ENCODE peak calls at places on chromosome 10, in four cellular contexts. One of them, this sample, is unnamed.
A peak's percentile ranks its signal among the peaks of the same experiment; 100 is the strongest.

GRCh38 chr10:34758447-34758996 is 56.6 kb downstream of the PARD3 start:
- DNase-seq in retinal pigment epithelial cell: peak; percentile 54
- DNase-seq in Caco-2: peak; percentile 27
- DNase-seq in A549: peak; percentile 92
- DNase-seq in this sample: peak; percentile 65

GRCh38 chr10:125982256-125982948 is 86.0 kb downstream of the FANK1 start:
- DNase-seq in retinal pigment epithelial cell: no peak
- DNase-seq in Caco-2: peak; percentile 49
- DNase-seq in A549: peak; percentile 69
- DNase-seq in this sample: peak; percentile 91

GRCh38 chr10:52783726-52784125 is 11.1 kb upstream of the MBL2 start:
- DNase-seq in retinal pigment epithelial cell: no peak
- DNase-seq in Caco-2: no peak
- DNase-seq in A549: no peak
- DNase-seq in this sample: no peak

GRCh38 chr10:61028861-61029361 is 84.9 kb upstream of the RHOBTB1 start:
- DNase-seq in retinal pigment epithelial cell: no peak
- DNase-seq in Caco-2: no peak
- DNase-seq in A549: no peak
- DNase-seq in this sample: peak; percentile 19

GRCh38 chr10:130109796-130110235 is 814 bp downstream of the C10orf143 start:
- DNase-seq in retinal pigment epithelial cell: peak; percentile 54
- DNase-seq in Caco-2: peak; percentile 84
- DNase-seq in A549: peak; percentile 85
- DNase-seq in this sample: peak; percentile 92

GRCh38 chr10:14074062-14074884 is 256.5 kb downstream of the FRMD4A start:
- DNase-seq in retinal pigment epithelial cell: peak; percentile 99
- DNase-seq in Caco-2: peak; percentile 57
- DNase-seq in A549: peak; percentile 81
- DNase-seq in this sample: peak; percentile 99

GRCh38 chr10:128892005-128892404 is 575.0 kb upstream of the MGMT start:
- DNase-seq in retinal pigment epithelial cell: no peak
- DNase-seq in Caco-2: no peak
- DNase-seq in A549: no peak
- DNase-seq in this sample: no peak

GRCh38 chr10:111472445-111472844 is 395.6 kb downstream of the ADRA2A start:
- DNase-seq in retinal pigment epithelial cell: no peak
- DNase-seq in Caco-2: no peak
- DNase-seq in A549: no peak
- DNase-seq in this sample: no peak

GRCh38 chr10:99930731-99931550 is 78.8 kb downstream of the DNMBP start:
- DNase-seq in retinal pigment epithelial cell: no peak
- DNase-seq in Caco-2: peak; percentile 94
- DNase-seq in A549: peak; percentile 71
- DNase-seq in this sample: no peak
- H3K4me3 ChIP-seq in retinal pigment epithelial cell: no peak overlapping the region
- H3K4me3 ChIP-seq in Caco-2: peak overlapping the region; percentile 56
- H3K4me3 ChIP-seq in A549: peak overlapping the region; percentile 42
- H3K4me3 ChIP-seq in this sample: no peak overlapping the region

GRCh38 chr10:21500578-21500910 is 24.9 kb downstream of the SKIDA1 start:
- DNase-seq in retinal pigment epithelial cell: no peak
- DNase-seq in Caco-2: no peak
- DNase-seq in A549: no peak
- DNase-seq in this sample: no peak
- H3K4me3 ChIP-seq in retinal pigment epithelial cell: peak overlapping the region; percentile 45
- H3K4me3 ChIP-seq in Caco-2: no peak overlapping the region
- H3K4me3 ChIP-seq in A549: no peak overlapping the region
- H3K4me3 ChIP-seq in this sample: no peak overlapping the region

GRCh38 chr10:68110027-68110426 is 739 bp downstream of the MYPN start:
- DNase-seq in retinal pigment epithelial cell: no peak
- DNase-seq in Caco-2: no peak
- DNase-seq in A549: no peak
- DNase-seq in this sample: peak; percentile 53

GRCh38 chr10:68106656-68107055 is 2.6 kb upstream of the MYPN start:
- DNase-seq in retinal pigment epithelial cell: no peak
- DNase-seq in Caco-2: no peak
- DNase-seq in A549: no peak
- DNase-seq in this sample: peak; percentile 74

GRCh38 chr10:68109312-68109711 is at the start of gene MYPN:
- DNase-seq in retinal pigment epithelial cell: no peak
- DNase-seq in Caco-2: no peak
- DNase-seq in A549: no peak
- DNase-seq in this sample: no peak

GRCh38 chr10:68105820-68106219 is 3.5 kb upstream of the MYPN start:
- DNase-seq in retinal pigment epithelial cell: no peak
- DNase-seq in Caco-2: no peak
- DNase-seq in A549: no peak
- DNase-seq in this sample: peak; percentile 83

DNA sequence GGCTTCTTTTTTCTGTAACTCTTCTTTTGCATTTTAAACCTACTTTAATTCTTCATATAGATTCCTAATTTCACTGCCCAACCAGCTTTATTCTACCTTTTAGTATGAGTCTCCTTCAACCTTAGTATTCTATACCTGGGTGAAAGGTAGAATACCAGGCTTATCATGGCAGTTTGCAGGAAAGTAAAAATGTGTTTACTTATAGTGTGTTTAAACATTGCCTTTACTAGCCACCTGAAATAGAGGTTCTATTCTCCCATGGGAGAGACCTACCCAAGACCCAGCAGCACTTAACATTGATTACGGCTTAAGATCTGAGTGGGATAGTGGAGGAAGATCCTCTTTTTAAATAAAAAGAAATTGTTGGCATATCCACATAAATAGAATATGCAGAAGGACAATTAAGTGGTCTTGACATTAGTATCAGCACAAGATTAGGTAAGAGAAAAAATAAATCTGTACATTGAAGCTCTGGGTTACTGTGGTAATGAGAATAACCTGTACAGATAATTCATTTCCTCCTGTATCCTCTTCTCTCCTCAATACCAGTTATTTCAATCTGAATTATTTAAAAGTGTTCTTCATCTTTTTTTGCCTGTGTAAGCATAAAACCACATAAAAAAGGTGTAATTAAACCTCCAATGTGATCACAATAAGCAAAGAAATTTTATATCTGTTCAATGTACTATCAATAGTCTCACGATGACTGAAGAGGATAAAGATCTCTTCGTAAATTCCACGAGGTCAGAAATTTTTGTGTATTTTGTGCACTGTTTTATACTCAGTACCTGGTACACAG is 1.4 kb upstream of the MYPN start:
- DNase-seq in retinal pigment epithelial cell: no peak
- DNase-seq in Caco-2: no peak
- DNase-seq in A549: no peak
- DNase-seq in this sample: no peak
- H3K4me3 ChIP-seq in retinal pigment epithelial cell: no peak overlapping the region
- H3K4me3 ChIP-seq in Caco-2: no peak overlapping the region
- H3K4me3 ChIP-seq in A549: no peak overlapping the region
- H3K4me3 ChIP-seq in this sample: no peak overlapping the region

DNA sequence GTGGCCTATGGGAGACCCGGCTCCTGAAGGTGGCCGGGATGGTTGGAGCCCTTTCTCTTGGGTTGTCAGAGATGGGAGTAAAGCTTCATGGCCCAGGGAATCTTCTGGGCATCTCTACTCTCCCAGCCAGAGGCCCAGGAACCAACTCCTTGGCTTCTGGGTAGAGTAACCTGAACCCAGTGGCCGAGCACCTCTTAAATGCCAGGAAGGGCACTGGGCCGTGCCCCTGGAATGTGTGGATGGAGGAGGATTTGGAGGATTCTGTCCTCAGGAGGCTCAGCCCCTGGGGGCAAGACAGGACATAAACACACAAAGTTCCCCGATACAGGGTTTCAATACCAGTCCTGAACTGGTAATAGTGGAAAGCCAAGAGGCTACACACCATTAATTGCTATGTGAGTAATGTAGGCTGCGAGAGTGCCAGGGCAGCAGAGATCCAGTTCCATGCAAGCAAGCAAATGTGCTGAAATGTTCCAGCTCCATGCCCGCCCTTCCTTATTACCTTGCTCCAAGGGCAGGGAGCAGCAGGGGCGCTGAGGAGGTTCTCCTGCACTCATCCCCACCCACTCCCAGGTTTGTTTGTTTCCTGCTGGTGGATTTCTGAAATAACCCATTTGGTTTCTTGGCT is 1.2 kb downstream of the PALD1 start:
- DNase-seq in retinal pigment epithelial cell: no peak
- DNase-seq in Caco-2: no peak
- DNase-seq in A549: no peak
- DNase-seq in this sample: no peak
- H3K4me3 ChIP-seq in retinal pigment epithelial cell: peak overlapping the region; percentile 58
- H3K4me3 ChIP-seq in Caco-2: no peak overlapping the region
- H3K4me3 ChIP-seq in A549: no peak overlapping the region
- H3K4me3 ChIP-seq in this sample: no peak overlapping the region

GRCh38 chr10:15254808-15255655 is 86.5 kb upstream of the NMT2 start:
- DNase-seq in retinal pigment epithelial cell: no peak
- DNase-seq in Caco-2: no peak
- DNase-seq in A549: no peak
- DNase-seq in this sample: no peak
- H3K4me3 ChIP-seq in retinal pigment epithelial cell: no peak overlapping the region
- H3K4me3 ChIP-seq in Caco-2: no peak overlapping the region
- H3K4me3 ChIP-seq in A549: no peak overlapping the region
- H3K4me3 ChIP-seq in this sample: no peak overlapping the region

This sample was measured in adipocyte.